ENCODE peak calls at places on chromosome 7, in nine cellular contexts. I is SW480; Q is activated T-cell treated with anti-CD3 and anti-CD28 coated beads for 24 hours; U is HT1080; E is stimulated activated CD4-positive, alpha-beta T cell treated with anti-CD3 and anti-CD28 coated beads, Interleukin-1b, Interleukin-23, amount 100 ng/mL, for 24 hours; W is GM03348; D is NCI-H1694 treated with DMSO at 0.1 percent for 48 hours; P is GM20000; N is retina. G is an unnamed sample.

GRCh38 chr7:152176797-152177196 is 151.3 kb downstream of the GALNT11 start:
- DNase-seq in E (no peak), U (no peak), N (no peak), I (no peak), P (peak), W (no peak), Q (no peak), D (no peak), G (no peak)

GRCh38 chr7:33495207-33495606 is 365.8 kb downstream of the BBS9 start:
- DNase-seq in E (no peak), U (no peak), D (no peak), P (no peak), W (peak), I (no peak), Q (no peak), N (no peak), G (no peak)

GRCh38 chr7:132125096-132125495 is 451.2 kb downstream of the PLXNA4 start:
- DNase-seq in E (no peak), D (no peak), I (no peak), Q (no peak), W (no peak), P (no peak), N (no peak), U (peak), G (no peak)

GRCh38 chr7:1076184-1077072 is 11.5 kb upstream of the GPER1 start:
- DNase-seq in W (peak), Q (no peak), D (no peak), I (no peak), P (no peak), U (no peak), E (no peak), N (no peak), G (no peak)

GRCh38 chr7:131057015-131057518 is 270.6 kb upstream of the MKLN1 start:
- DNase-seq in U (no peak), I (no peak), E (no peak), Q (no peak), N (no peak), W (peak), P (peak), D (no peak), G (peak)

GRCh38 chr7:102284399-102284798 is 2.3 kb upstream of the SH2B2 start:
- DNase-seq in N (no peak), U (peak), W (no peak), P (no peak), I (peak), E (no peak), Q (no peak), D (no peak), G (no peak)

GRCh38 chr7:133853706-133854276 is 273.3 kb upstream of the LRGUK start:
- DNase-seq in N (peak), U (peak), I (peak), W (peak), E (no peak), D (peak), Q (no peak), P (peak), G (peak)

GRCh38 chr7:111012799-111013675 is 77.9 kb upstream of the LRRN3 start:
- DNase-seq in P (peak), Q (peak), W (no peak), N (no peak), I (no peak), U (no peak), D (no peak), E (no peak), G (no peak)

GRCh38 chr7:117071597-117071996 is 118.3 kb downstream of the ST7 start:
- DNase-seq in U (no peak), Q (no peak), D (peak), N (no peak), W (no peak), P (no peak), E (no peak), I (no peak), G (no peak)

GRCh38 chr7:133641436-133641835 is 388.6 kb downstream of the EXOC4 start:
- DNase-seq in Q (no peak), W (no peak), I (no peak), N (no peak), E (no peak), D (no peak), P (no peak), U (no peak), G (no peak)

GRCh38 chr7:150968698-150969482 is 9.2 kb downstream of the KCNH2 start:
- DNase-seq in Q (no peak), N (no peak), P (no peak), W (peak), I (peak), D (peak), E (no peak), U (no peak), G (no peak)

GRCh38 chr7:21383217-21383832 is 44.6 kb upstream of the SP4 start:
- DNase-seq in W (no peak), I (no peak), Q (no peak), E (no peak), P (no peak), D (no peak), U (no peak), N (no peak), G (no peak)

GRCh38 chr7:103915958-103916357 is 73.5 kb downstream of the RELN start:
- DNase-seq in D (no peak), E (no peak), U (peak), P (no peak), N (no peak), I (peak), Q (no peak), W (no peak), G (no peak)

GRCh38 chr7:70072220-70072619 is 473.9 kb downstream of the AUTS2 start:
- DNase-seq in U (no peak), D (peak), N (no peak), E (no peak), P (no peak), I (no peak), Q (no peak), W (peak), G (no peak)

GRCh38 chr7:64619705-64620104 is 46.2 kb upstream of the ZNF107 start:
- DNase-seq in P (no peak), E (no peak), D (no peak), I (no peak), N (peak), Q (no peak), U (no peak), W (no peak), G (no peak)

GRCh38 chr7:101138149-101138870 is 11.4 kb downstream of the SERPINE1 start:
- DNase-seq in I (peak), Q (peak), N (peak), P (peak), E (peak), D (no peak), U (peak), W (peak), G (peak)

GRCh38 chr7:44147026-44147881 is 6.1 kb upstream of the MYL7 start:
- DNase-seq in Q (no peak), P (no peak), N (peak), D (peak), W (no peak), I (no peak), E (no peak), U (no peak), G (no peak)

GRCh38 chr7:46168231-46168630 is 247.2 kb upstream of the IGFBP3 start:
- DNase-seq in U (no peak), I (no peak), E (no peak), W (no peak), P (no peak), N (no peak), D (no peak), Q (no peak), G (no peak)

GRCh38 chr7:31004393-31004792 is 40.6 kb downstream of the GHRHR start:
- DNase-seq in Q (no peak), E (no peak), U (no peak), N (no peak), D (no peak), W (no peak), P (no peak), I (no peak), G (no peak)

GRCh38 chr7:120996333-120996982 is 7.9 kb downstream of the CPED1 start:
- DNase-seq in N (no peak), U (peak), W (peak), I (no peak), E (no peak), P (no peak), Q (no peak), D (peak), G (peak)

GRCh38 chr7:124692420-124692819 is 73.2 kb downstream of the GPR37 start:
- DNase-seq in Q (no peak), N (no peak), W (no peak), I (no peak), E (no peak), D (no peak), U (no peak), P (no peak), G (no peak)

GRCh38 chr7:75711634-75712494 is 26.9 kb downstream of the HIP1 start:
- DNase-seq in I (no peak), D (peak), P (no peak), U (no peak), N (no peak), E (no peak), W (peak), Q (no peak), G (no peak)

GRCh38 chr7:130887182-130888016 is 153.4 kb upstream of the KLF14 start:
- DNase-seq in E (no peak), U (peak), P (no peak), D (no peak), I (peak), N (no peak), Q (no peak), W (peak), G (no peak)

GRCh38 chr7:142516038-142516501 is 233.2 kb upstream of the PRSS1 start:
- DNase-seq in Q (no peak), E (no peak), W (peak), I (peak), U (peak), D (peak), P (peak), N (peak), G (peak)

GRCh38 chr7:91397099-91397498 is 132.9 kb downstream of the FZD1 start:
- DNase-seq in Q (no peak), N (no peak), U (no peak), D (no peak), E (no peak), W (no peak), I (no peak), P (no peak), G (no peak)

GRCh38 chr7:1156782-1157535 is 3.0 kb downstream of the ZFAND2A start:
- DNase-seq in P (no peak), E (no peak), U (peak), W (no peak), Q (no peak), I (no peak), D (no peak), N (no peak), G (no peak)

GRCh38 chr7:81150951-81151361 is 232.1 kb upstream of the SEMA3C start:
- DNase-seq in Q (no peak), W (peak), P (no peak), N (peak), I (no peak), D (no peak), E (no peak), U (peak), G (peak)

GRCh38 chr7:117283371-117283770 is 39.5 kb downstream of the WNT2 start:
- DNase-seq in D (no peak), N (no peak), U (peak), Q (no peak), E (no peak), I (no peak), W (peak), P (no peak), G (peak)

G was measured in SK-MEL-5.